ENCODE peak calls at places on chromosomes 3 and 15, in five cellular contexts. Z is K562; A is ovary; P is adrenal gland; M is CD8-positive, alpha-beta T cell. G is an unnamed sample.

GRCh38 chr15:101429646-101430045 is 59.9 kb downstream of the PCSK6 start:
- DNase-seq in Z (no peak), A (no peak), P (no peak), M (no peak), G (no peak)

GRCh38 chr15:95604634-95605036 is 725.9 kb upstream of the NR2F2 start:
- DNase-seq in Z (no peak), A (no peak), P (no peak), M (no peak), G (no peak)

GRCh38 chr15:70149667-70150404 is 52.1 kb upstream of the TLE3 start:
- DNase-seq in Z (no peak), A (no peak), P (no peak), M (no peak), G (no peak)

GRCh38 chr3:169383770-169384169 is 279.7 kb downstream of the MECOM start:
- DNase-seq in Z (no peak), A (no peak), P (no peak), M (no peak), G (no peak)

GRCh38 chr3:9396301-9396631 is 1.1 kb upstream of the SETD5 start:
- DNase-seq in Z (peak; percentile 84), A (no peak), P (peak; percentile 89), M (no peak), G (peak; percentile 94)

GRCh38 chr3:114660124-114660523 is 366.3 kb downstream of the TIGIT start:
- DNase-seq in Z (no peak), A (peak; percentile 28), P (peak; percentile 47), M (no peak), G (no peak)

GRCh38 chr3:33658971-33659848 is 58.8 kb downstream of the CLASP2 start:
- DNase-seq in Z (peak; percentile 63), A (peak; percentile 66), P (peak; percentile 87), M (no peak), G (peak; percentile 35)

GRCh38 chr15:98120561-98120960 is 160.1 kb downstream of the ARRDC4 start:
- DNase-seq in Z (no peak), A (no peak), P (no peak), M (no peak), G (no peak)

GRCh38 chr3:24060055-24060454 is 115.0 kb downstream of the NR1D2 start:
- DNase-seq in Z (no peak), A (no peak), P (no peak), M (no peak), G (peak; percentile 45)

GRCh38 chr3:30544811-30545210 is 61.6 kb upstream of the TGFBR2 start:
- DNase-seq in Z (no peak), A (no peak), P (no peak), M (no peak), G (no peak)

GRCh38 chr3:56758539-56758981 is 43.2 kb downstream of the ARHGEF3 start:
- DNase-seq in Z (no peak), A (no peak), P (peak; percentile 45), M (no peak), G (peak; percentile 14)

GRCh38 chr3:135368316-135368715 is 573.3 kb downstream of the EPHB1 start:
- DNase-seq in Z (no peak), A (no peak), P (no peak), M (no peak), G (no peak)

GRCh38 chr15:44075535-44075934 is 119.5 kb downstream of the FRMD5 start:
- DNase-seq in Z (no peak), A (no peak), P (no peak), M (no peak), G (no peak)

GRCh38 chr3:127865941-127866340 is 43.6 kb upstream of the MGLL start:
- DNase-seq in Z (no peak), A (no peak), P (no peak), M (no peak), G (no peak)

GRCh38 chr3:16723994-16724393 is 118.8 kb upstream of the DAZL start:
- DNase-seq in Z (no peak), A (no peak), P (no peak), M (no peak), G (no peak)

GRCh38 chr3:31250116-31250813 is 282.5 kb upstream of the STT3B start:
- DNase-seq in Z (no peak), A (no peak), P (no peak), M (no peak), G (no peak)

GRCh38 chr3:53495518-53496501 is 1.4 kb downstream of the CACNA1D start:
- DNase-seq in Z (no peak), A (peak; percentile 22), P (peak; percentile 47), M (no peak), G (no peak)

GRCh38 chr3:355622-356021 is 159.1 kb downstream of the CHL1 start:
- DNase-seq in Z (no peak), A (no peak), P (no peak), M (no peak), G (peak; percentile 27)

GRCh38 chr3:15055019-15055557 is 10.0 kb downstream of the MRPS25 start:
- DNase-seq in Z (no peak), A (no peak), P (no peak), M (no peak), G (no peak)

GRCh38 chr3:8938021-8938420 is 25.3 kb downstream of the RAD18 start:
- DNase-seq in Z (peak; percentile 16), A (no peak), P (no peak), M (no peak), G (no peak)

GRCh38 chr3:11188231-11188630 is 33.9 kb downstream of the HRH1 start:
- DNase-seq in Z (no peak), A (no peak), P (no peak), M (no peak), G (no peak)

GRCh38 chr3:79766474-79767193 is 1.2 kb downstream of the ROBO1 start:
- DNase-seq in Z (no peak), A (peak; percentile 22), P (no peak), M (no peak), G (no peak)

GRCh38 chr3:145767909-145768308 is 393.1 kb downstream of the PLOD2 start:
- DNase-seq in Z (no peak), A (no peak), P (no peak), M (no peak), G (no peak)

GRCh38 chr3:59772416-59773408 is 722.9 kb upstream of the CFAP20DC start:
- DNase-seq in Z (no peak), A (no peak), P (no peak), M (peak; percentile 7), G (no peak)

GRCh38 chr15:81752974-81753373 is 292.8 kb downstream of the MEX3B start:
- DNase-seq in Z (no peak), A (no peak), P (no peak), M (no peak), G (no peak)

GRCh38 chr3:48406443-48407431 is 23.1 kb downstream of the PLXNB1 start:
- DNase-seq in Z (no peak), A (no peak), P (peak; percentile 8), M (no peak), G (peak; percentile 3)

GRCh38 chr15:31974855-31975421 is 55.4 kb upstream of the CHRNA7 start:
- DNase-seq in Z (peak; percentile 47), A (no peak), P (no peak), M (no peak), G (no peak)

GRCh38 chr3:30475038-30475808 is 131.2 kb upstream of the TGFBR2 start:
- DNase-seq in Z (no peak), A (no peak), P (no peak), M (no peak), G (no peak)

GRCh38 chr3:111831840-111832239 is 27.2 kb upstream of the PHLDB2 start:
- DNase-seq in Z (no peak), A (no peak), P (no peak), M (no peak), G (no peak)

GRCh38 chr3:180417241-180417640 is 184.7 kb upstream of the TTC14 start:
- DNase-seq in Z (no peak), A (no peak), P (no peak), M (no peak), G (no peak)

GRCh38 chr15:98853593-98854420 is 153.8 kb downstream of the PGPEP1L start:
- DNase-seq in Z (no peak), A (no peak), P (no peak), M (no peak), G (no peak)

GRCh38 chr3:117997201-117998049 is 1037.2 kb downstream of the IGSF11 start:
- DNase-seq in Z (peak; percentile 13), A (peak; percentile 68), P (peak; percentile 86), M (peak; percentile 0), G (peak; percentile 65)

GRCh38 chr3:38827791-38828190 is 11.8 kb upstream of the SCN10A start:
- DNase-seq in Z (no peak), A (no peak), P (no peak), M (no peak), G (no peak)

GRCh38 chr15:76190070-76190564 is 121.2 kb downstream of the ETFA start:
- DNase-seq in Z (no peak), A (no peak), P (no peak), M (no peak), G (no peak)
- H3K4me1 ChIP-seq in Z (no peaks in the 10 kb centered on the region), A (peaks cover 5% of the 10 kb centered on the region), P (no peaks in the 10 kb centered on the region), M (peaks cover 10% of the 10 kb centered on the region), G (no peaks in the 10 kb centered on the region)

DNA sequence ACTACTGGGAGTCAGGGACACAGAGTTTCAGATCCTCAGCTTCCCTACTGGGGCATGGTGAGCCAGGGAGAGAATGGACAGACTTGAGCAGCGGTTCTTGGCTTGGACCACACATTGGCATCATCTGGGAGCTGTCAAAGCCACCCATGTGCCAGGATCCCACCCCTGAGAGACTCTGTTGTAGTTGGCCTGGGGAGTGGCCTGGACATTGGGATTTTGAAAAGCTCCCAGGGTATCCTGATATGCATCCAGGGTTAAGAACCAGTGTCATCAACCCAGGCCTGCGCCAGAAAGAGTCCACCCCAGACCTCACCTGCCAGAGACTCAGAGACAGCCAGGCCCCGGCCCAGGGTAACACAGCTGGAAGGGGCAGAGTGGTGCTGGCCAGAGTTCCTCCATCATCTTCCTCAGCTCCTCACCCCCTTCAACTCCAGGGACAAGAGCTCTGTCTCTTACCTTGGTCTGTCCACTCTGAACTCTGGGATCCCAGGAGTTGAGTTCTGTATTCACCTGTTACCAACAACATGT is 33.0 kb upstream of the CHRNB4 start:
- DNase-seq in Z (no peak), A (no peak), P (no peak), M (no peak), G (no peak)
- H3K4me1 ChIP-seq in Z (no peaks in the 10 kb centered on the region), A (no peaks in the 10 kb centered on the region), P (no peaks in the 10 kb centered on the region), M (no peaks in the 10 kb centered on the region), G (no peaks in the 10 kb centered on the region)

GRCh38 chr15:80485370-80486164 is 81.4 kb downstream of the ARNT2 start:
- DNase-seq in Z (no peak), A (no peak), P (no peak), M (no peak), G (no peak)
- H3K4me1 ChIP-seq in Z (no peaks in the 10 kb centered on the region), A (peaks cover 38% of the 10 kb centered on the region), P (peaks cover 13% of the 10 kb centered on the region), M (no peaks in the 10 kb centered on the region), G (no peaks in the 10 kb centered on the region)

DNA sequence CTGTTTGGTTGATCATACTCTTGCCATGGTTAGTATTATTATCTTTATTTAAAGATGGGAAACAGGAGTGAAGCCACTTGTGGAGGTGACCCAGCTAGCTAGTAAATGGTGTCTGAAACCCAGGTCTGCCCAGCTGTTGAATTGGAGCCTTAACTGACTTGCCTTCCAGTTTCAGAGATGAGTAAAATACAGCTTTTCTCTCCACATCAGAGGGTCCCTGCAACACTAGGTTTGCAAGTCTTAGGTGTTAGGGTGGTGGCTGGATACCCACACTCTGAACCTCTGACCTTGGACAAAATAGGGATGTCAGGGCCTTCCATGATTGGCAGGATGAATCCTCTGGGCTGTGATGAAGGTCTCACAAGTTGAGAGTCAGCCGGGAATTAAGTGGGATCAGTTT is 4.1 kb downstream of the FLNB start:
- DNase-seq in Z (no peak), A (no peak), P (no peak), M (no peak), G (no peak)
- H3K4me1 ChIP-seq in Z (peaks cover 2% of the 10 kb centered on the region), A (peaks cover 23% of the 10 kb centered on the region), P (peaks cover 26% of the 10 kb centered on the region), M (peaks cover 49% of the 10 kb centered on the region), G (peaks cover 26% of the 10 kb centered on the region)

G was measured in prostate gland.